ENCODE peak calls at places on chromosome 15, in five cellular contexts. N is GM13977, T is erythroblast, F is HEK293T, W is left ventricle myocardium superior. G is an unnamed sample.
A peak's percentile ranks its signal among the peaks of the same experiment; 100 is the strongest.

GRCh38 chr15:43410572-43411214 is 39.8 kb downstream of the TUBGCP4 start:
- DNase-seq in W (no peak), N (no peak), T (peak; percentile 85), F (no peak), G (no peak)

GRCh38 chr15:87967951-87968350 is 288.6 kb downstream of the NTRK3 start:
- DNase-seq in N (no peak), F (no peak), W (no peak), T (no peak), G (no peak)

GRCh38 chr15:73904026-73904815 is 22.0 kb upstream of the LOXL1 start:
- DNase-seq in N (no peak), W (no peak), F (no peak), T (no peak), G (peak; percentile 9)

GRCh38 chr15:38702178-38702912 is 137.7 kb upstream of the RASGRP1 start:
- DNase-seq in T (no peak), W (no peak), N (no peak), F (no peak), G (no peak)

GRCh38 chr15:99249270-99249817 is at the start of gene TTC23:
- DNase-seq in W (no peak), N (no peak), T (no peak), F (peak; percentile 68), G (no peak)

GRCh38 chr15:22227961-22228762 is 147.8 kb downstream of the OR4M2 start:
- DNase-seq in N (no peak), W (no peak), F (no peak), T (no peak), G (no peak)

GRCh38 chr15:85554852-85555521 is 174.6 kb downstream of the AKAP13 start:
- DNase-seq in F (no peak), T (no peak), W (no peak), N (peak; percentile 17), G (no peak)

GRCh38 chr15:40271915-40272712 is 10.8 kb downstream of the ANKRD63 start:
- DNase-seq in W (no peak), F (no peak), T (no peak), N (no peak), G (no peak)

GRCh38 chr15:51907136-51907862 is 64.3 kb downstream of the LEO1 start:
- DNase-seq in W (no peak), F (no peak), T (peak; percentile 15), N (no peak), G (no peak)

GRCh38 chr15:61974759-61975158 is 85.5 kb downstream of the VPS13C start:
- DNase-seq in F (no peak), N (no peak), T (no peak), W (no peak), G (no peak)

GRCh38 chr15:55791576-55792400 is 48.8 kb upstream of the PRTG start:
- DNase-seq in N (no peak), F (no peak), W (no peak), T (no peak), G (peak; percentile 72)

GRCh38 chr15:77409259-77410156 is 10.4 kb downstream of the PEAK1 start:
- DNase-seq in T (no peak), W (no peak), N (no peak), F (no peak), G (no peak)

G was measured in lower lobe of right lung.